ENCODE peak calls at places on chromosome 16, in ten cellular contexts. B, W, C, E, K, V, H, P, M and S are unnamed samples. For H3K4me1, the result is how much of the 10 kb centered on the place peaks cover.

GRCh38 chr16:12674096-12674495 is 129.6 kb downstream of the CPPED1 start:
- DNase-seq in B (no peak), W (no peak), C (no peak), E (no peak), K (no peak), V (peak), H (peak), P (no peak), M (no peak), S (no peak)

GRCh38 chr16:51313204-51313603 is 162.1 kb upstream of the SALL1 start:
- DNase-seq in B (no peak), W (no peak), C (no peak), E (no peak), K (no peak), V (no peak), H (no peak), P (no peak), M (no peak), S (no peak)

GRCh38 chr16:68503334-68503733 is 35.8 kb upstream of the ZFP90 start:
- DNase-seq in B (no peak), W (no peak), C (no peak), E (no peak), K (no peak), V (peak), H (no peak), P (no peak), M (no peak), S (no peak)

GRCh38 chr16:30725465-30725792 is 22.8 kb upstream of the PHKG2 start:
- DNase-seq in B (no peak), W (no peak), C (peak), E (no peak), K (no peak), V (no peak), H (no peak), P (no peak), M (no peak), S (no peak)

GRCh38 chr16:27232061-27232841 is 28.9 kb downstream of the KDM8 start:
- DNase-seq in B (no peak), W (no peak), C (peak), E (peak), K (no peak), V (no peak), H (no peak), P (peak), M (peak), S (no peak)

GRCh38 chr16:66427036-66427446 is at the start of gene BEAN1:
- DNase-seq in B (no peak), W (peak), C (no peak), E (no peak), K (peak), V (no peak), H (no peak), P (no peak), M (no peak), S (no peak)

GRCh38 chr16:61957075-61957474 is 79.2 kb downstream of the CDH8 start:
- DNase-seq in B (no peak), W (no peak), C (no peak), E (no peak), K (no peak), V (no peak), H (no peak), P (no peak), M (no peak), S (no peak)

GRCh38 chr16:30346286-30346685 is 8.8 kb downstream of the CD2BP2 start:
- DNase-seq in B (no peak), W (no peak), C (no peak), E (no peak), K (no peak), V (no peak), H (no peak), P (no peak), M (no peak), S (no peak)

GRCh38 chr16:2042666-2043295 is 4.9 kb downstream of the NTHL1 start:
- DNase-seq in B (no peak), W (no peak), C (no peak), E (peak), K (no peak), V (no peak), H (no peak), P (no peak), M (no peak), S (no peak)

GRCh38 chr16:505479-506245 is 21.9 kb upstream of the CAPN15 start:
- DNase-seq in B (no peak), W (no peak), C (no peak), E (no peak), K (no peak), V (no peak), H (no peak), P (no peak), M (no peak), S (no peak)

GRCh38 chr16:53766304-53767016 is 62.5 kb downstream of the FTO start:
- DNase-seq in B (no peak), W (no peak), C (no peak), E (no peak), K (no peak), V (peak), H (peak), P (no peak), M (no peak), S (no peak)

GRCh38 chr16:24977673-24978065 is 37.5 kb downstream of the ARHGAP17 start:
- DNase-seq in B (no peak), W (no peak), C (no peak), E (no peak), K (no peak), V (peak), H (peak), P (no peak), M (no peak), S (no peak)

GRCh38 chr16:2295056-2295798 is 27.3 kb upstream of the RNPS1 start:
- DNase-seq in B (no peak), W (no peak), C (no peak), E (no peak), K (no peak), V (no peak), H (no peak), P (no peak), M (no peak), S (no peak)

GRCh38 chr16:19089410-19089955 is 22.1 kb downstream of the COQ7 start:
- DNase-seq in B (no peak), W (no peak), C (peak), E (no peak), K (no peak), V (no peak), H (no peak), P (no peak), M (no peak), S (no peak)

GRCh38 chr16:86990451-86990850 is 326.7 kb downstream of the C16orf95 start:
- DNase-seq in B (no peak), W (no peak), C (no peak), E (no peak), K (no peak), V (no peak), H (peak), P (no peak), M (no peak), S (no peak)

GRCh38 chr16:70018254-70018653 is 67.1 kb downstream of the CLEC18A start:
- DNase-seq in B (no peak), W (peak), C (no peak), E (no peak), K (no peak), V (peak), H (peak), P (peak), M (peak), S (peak)

GRCh38 chr16:28989363-28989762 is 4.5 kb downstream of the LAT start:
- DNase-seq in B (no peak), W (no peak), C (no peak), E (no peak), K (no peak), V (no peak), H (no peak), P (no peak), M (no peak), S (no peak)

GRCh38 chr16:54812229-54812628 is 118.4 kb upstream of the IRX5 start:
- DNase-seq in B (no peak), W (no peak), C (no peak), E (no peak), K (no peak), V (no peak), H (no peak), P (no peak), M (no peak), S (no peak)

GRCh38 chr16:26344976-26345375 is 653.2 kb downstream of the HS3ST4 start:
- DNase-seq in B (no peak), W (no peak), C (no peak), E (no peak), K (no peak), V (no peak), H (no peak), P (no peak), M (no peak), S (no peak)

GRCh38 chr16:35147556-35148504 is 1688.4 kb downstream of the TP53TG3F start:
- DNase-seq in B (no peak), W (no peak), C (no peak), E (no peak), K (no peak), V (no peak), H (no peak), P (no peak), M (no peak), S (no peak)

GRCh38 chr16:349211-349610 is 3.3 kb downstream of the AXIN1 start:
- DNase-seq in B (no peak), W (no peak), C (no peak), E (no peak), K (no peak), V (no peak), H (no peak), P (no peak), M (no peak), S (no peak)

GRCh38 chr16:80743772-80744171 is 60.6 kb downstream of the CDYL2 start:
- DNase-seq in B (no peak), W (no peak), C (no peak), E (no peak), K (no peak), V (peak), H (no peak), P (no peak), M (no peak), S (no peak)

GRCh38 chr16:241866-242265 is 7.2 kb downstream of the FAM234A start:
- DNase-seq in B (no peak), W (no peak), C (no peak), E (no peak), K (no peak), V (no peak), H (no peak), P (no peak), M (no peak), S (no peak)

GRCh38 chr16:64094992-64095579 is 1026.8 kb downstream of the CDH11 start:
- DNase-seq in B (no peak), W (no peak), C (no peak), E (no peak), K (no peak), V (peak), H (no peak), P (no peak), M (no peak), S (no peak)

GRCh38 chr16:70576431-70577255 is 53.0 kb downstream of the SF3B3 start:
- DNase-seq in B (no peak), W (no peak), C (no peak), E (peak), K (no peak), V (peak), H (peak), P (no peak), M (no peak), S (no peak)

GRCh38 chr16:91484-91883 is 13.5 kb downstream of the MPG start:
- DNase-seq in B (peak), W (peak), C (peak), E (no peak), K (no peak), V (no peak), H (no peak), P (no peak), M (no peak), S (no peak)

GRCh38 chr16:52871481-52871880 is 181.2 kb downstream of the CHD9NB start:
- DNase-seq in B (no peak), W (no peak), C (no peak), E (no peak), K (no peak), V (no peak), H (no peak), P (no peak), M (no peak), S (no peak)

GRCh38 chr16:11964761-11965539 is at the start of gene TNFRSF17:
- DNase-seq in B (no peak), W (no peak), C (no peak), E (no peak), K (no peak), V (peak), H (no peak), P (no peak), M (no peak), S (no peak)

GRCh38 chr16:2001035-2001434 is 8.6 kb downstream of the ZNF598 start:
- DNase-seq in B (no peak), W (no peak), C (no peak), E (no peak), K (no peak), V (no peak), H (no peak), P (no peak), M (no peak), S (no peak)

GRCh38 chr16:1871974-1872635 is at the start of gene MEIOB:
- DNase-seq in B (no peak), W (peak), C (no peak), E (peak), K (peak), V (no peak), H (peak), P (peak), M (no peak), S (no peak)

GRCh38 chr16:65754799-65755691 is 611.4 kb upstream of the CDH5 start:
- DNase-seq in B (no peak), W (no peak), C (no peak), E (peak), K (no peak), V (peak), H (no peak), P (no peak), M (no peak), S (no peak)

GRCh38 chr16:2282866-2283555 is 15.1 kb upstream of the RNPS1 start:
- DNase-seq in B (no peak), W (no peak), C (no peak), E (no peak), K (no peak), V (no peak), H (no peak), P (no peak), M (no peak), S (no peak)

GRCh38 chr16:2841606-2842339 is 11.7 kb downstream of the ZG16B start:
- DNase-seq in B (no peak), W (no peak), C (peak), E (no peak), K (no peak), V (no peak), H (no peak), P (no peak), M (no peak), S (no peak)

GRCh38 chr16:72856797-72857196 is 191.1 kb downstream of the ZFHX3 start:
- DNase-seq in B (no peak), W (no peak), C (peak), E (no peak), K (no peak), V (no peak), H (no peak), P (no peak), M (no peak), S (no peak)

GRCh38 chr16:26598061-26598460 is 468.7 kb upstream of the C16orf82 start:
- DNase-seq in B (no peak), W (no peak), C (no peak), E (no peak), K (no peak), V (no peak), H (no peak), P (peak), M (peak), S (peak)

GRCh38 chr16:69217433-69217832 is 30.5 kb downstream of the SNTB2 start:
- DNase-seq in B (no peak), W (no peak), C (no peak), E (no peak), K (no peak), V (peak), H (peak), P (no peak), M (no peak), S (no peak)

GRCh38 chr16:9088848-9089247 is 2.6 kb upstream of the HAPSTR1 start:
- DNase-seq in B (no peak), W (no peak), C (no peak), E (no peak), K (no peak), V (no peak), H (no peak), P (no peak), M (no peak), S (no peak)

GRCh38 chr16:9091867-9092281 is 430 bp downstream of the HAPSTR1 start:
- DNase-seq in B (peak), W (peak), C (peak), E (peak), K (no peak), V (no peak), H (peak), P (peak), M (peak), S (peak)

GRCh38 chr16:9090960-9091866 is at the start of gene HAPSTR1:
- DNase-seq in B (peak), W (peak), C (peak), E (peak), K (peak), V (peak), H (peak), P (peak), M (peak), S (peak)

GRCh38 chr16:9090101-9090959 is 1.1 kb upstream of the HAPSTR1 start:
- DNase-seq in B (peak), W (peak), C (peak), E (peak), K (peak), V (no peak), H (peak), P (peak), M (peak), S (no peak)

DNA sequence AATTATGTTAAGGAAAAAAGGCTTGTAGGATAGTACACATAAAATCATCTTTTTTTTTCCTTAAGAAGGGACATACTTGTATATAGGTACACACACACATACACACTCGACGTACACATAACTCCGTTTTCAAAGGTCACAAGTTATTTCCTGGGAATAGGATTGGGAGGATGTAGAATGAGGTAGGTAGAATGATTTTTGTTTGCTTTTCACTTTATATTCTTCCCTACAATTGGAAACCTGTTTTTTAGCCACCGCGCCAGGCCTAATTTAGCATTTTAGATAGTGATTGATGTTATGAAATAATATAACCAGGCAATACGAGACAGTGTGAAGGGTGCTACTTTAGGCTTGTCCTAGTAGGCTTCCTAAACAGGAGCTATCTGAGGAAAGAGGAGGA is 1.8 kb upstream of the HAPSTR1 start:
- DNase-seq in B (no peak), W (no peak), C (no peak), E (no peak), K (no peak), V (no peak), H (no peak), P (no peak), M (no peak), S (no peak)
- H3K4me3 ChIP-seq in B (peak), W (no peak), C (no peak), E (no peak), K (peak), V (no peak), H (no peak), P (no peak), M (no peak), S (no peak)

DNA sequence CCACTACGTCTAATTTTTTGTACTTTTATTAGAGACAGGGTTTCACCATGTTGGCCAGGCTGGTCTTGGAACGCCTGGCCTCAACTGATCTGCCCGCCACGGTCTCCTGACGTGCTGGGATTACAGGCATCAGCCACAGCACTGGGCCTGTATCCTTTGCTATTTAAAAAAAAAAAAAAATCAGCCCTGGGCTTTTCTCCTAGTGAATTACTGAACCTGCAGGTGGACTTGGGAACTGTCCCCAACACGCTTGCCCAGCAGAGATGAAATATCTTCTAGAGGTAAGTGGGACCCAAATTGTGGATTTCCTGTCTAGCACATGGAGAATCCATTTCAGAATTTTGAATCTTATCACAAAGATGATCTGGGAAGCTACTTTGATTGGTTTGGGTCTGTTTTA is 14.8 kb downstream of the CNOT1 start:
- DNase-seq in B (no peak), W (no peak), C (no peak), E (no peak), K (no peak), V (no peak), H (no peak), P (no peak), M (no peak), S (no peak)
- H3K4me1 ChIP-seq in B (under half), W (under half), C (under half), E (under half), K (under half), V (under half), H (under half), P (under half), M (under half), S (under half)

GRCh38 chr16:14632693-14633569 is at the start of gene BFAR:
- DNase-seq in B (peak), W (peak), C (peak), E (peak), K (peak), V (peak), H (peak), P (peak), M (peak), S (peak)

GRCh38 chr16:14629612-14629918 is 495 bp downstream of the PARN start:
- DNase-seq in B (no peak), W (no peak), C (no peak), E (no peak), K (no peak), V (no peak), H (peak), P (no peak), M (no peak), S (no peak)

GRCh38 chr16:14635394-14636145 is 2.8 kb downstream of the BFAR start:
- DNase-seq in B (no peak), W (no peak), C (no peak), E (no peak), K (no peak), V (no peak), H (no peak), P (no peak), M (no peak), S (no peak)

GRCh38 chr16:14629919-14630619 is at the start of gene PARN:
- DNase-seq in B (peak), W (peak), C (peak), E (peak), K (peak), V (peak), H (peak), P (peak), M (peak), S (peak)

GRCh38 chr16:14634389-14634725 is 1.6 kb downstream of the BFAR start:
- DNase-seq in B (no peak), W (no peak), C (no peak), E (peak), K (no peak), V (no peak), H (no peak), P (no peak), M (no peak), S (no peak)
- H3K4me3 ChIP-seq in B (peak), W (peak), C (peak), E (peak), K (peak), V (no peak), H (peak), P (peak), M (peak), S (peak)

GRCh38 chr16:10949424-10949970 is 5.1 kb downstream of the CLEC16A start:
- DNase-seq in B (no peak), W (no peak), C (no peak), E (no peak), K (no peak), V (no peak), H (no peak), P (peak), M (no peak), S (peak)

GRCh38 chr16:10951016-10951415 is 6.7 kb downstream of the CLEC16A start:
- DNase-seq in B (no peak), W (no peak), C (no peak), E (no peak), K (no peak), V (peak), H (no peak), P (no peak), M (no peak), S (no peak)

GRCh38 chr16:10946308-10946707 is 1.9 kb downstream of the CLEC16A start:
- DNase-seq in B (no peak), W (no peak), C (no peak), E (no peak), K (no peak), V (no peak), H (no peak), P (no peak), M (no peak), S (no peak)

GRCh38 chr16:10947211-10947787 is 2.9 kb downstream of the CLEC16A start:
- DNase-seq in B (no peak), W (no peak), C (no peak), E (no peak), K (no peak), V (no peak), H (no peak), P (no peak), M (no peak), S (no peak)

GRCh38 chr16:10950393-10950792 is 6.0 kb downstream of the CLEC16A start:
- DNase-seq in B (no peak), W (no peak), C (no peak), E (no peak), K (no peak), V (no peak), H (no peak), P (no peak), M (no peak), S (no peak)
- H3K4me1 ChIP-seq in B (under half), W (under half), C (half or more), E (under half), K (under half), V (under half), H (under half), P (under half), M (under half), S (under half)

DNA sequence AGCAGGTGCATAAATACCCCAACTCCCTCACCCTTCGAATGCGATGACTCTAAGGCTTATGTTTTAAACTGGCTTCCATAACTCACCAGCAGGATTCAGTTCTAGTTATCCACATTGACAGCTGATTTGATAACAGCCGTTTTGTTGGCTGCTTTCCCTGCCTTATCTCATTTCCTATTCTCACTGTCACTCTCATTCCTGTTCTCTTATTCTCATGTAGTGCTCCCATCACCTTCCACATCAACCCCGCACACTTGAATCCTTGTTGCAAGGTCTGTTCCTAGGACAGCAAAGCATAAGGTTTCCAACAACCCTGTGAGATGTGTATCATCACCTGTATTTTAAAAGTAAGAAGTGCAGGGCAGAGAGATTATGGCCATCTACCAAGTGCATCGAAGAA is 344.4 kb downstream of the CDH13 start:
- DNase-seq in B (no peak), W (peak), C (no peak), E (no peak), K (no peak), V (no peak), H (no peak), P (no peak), M (no peak), S (no peak)
- H3K4me3 ChIP-seq in B (no peak), W (no peak), C (no peak), E (no peak), K (no peak), V (no peak), H (no peak), P (no peak), M (no peak), S (no peak)